ENCODE peak calls at places on chromosomes 1 and 21, in ten cellular contexts. Q is fibroblast of lung; P is HFFc6; X is tibial artery; R is OCI-LY7; C is NB4; D is mammary epithelial cell; S is CD8-positive, alpha-beta T cell; E is stomach; T is AG09309. L is an unnamed sample.

GRCh38 chr21:27423906-27424595 is 457.2 kb upstream of the ADAMTS5 start:
- DNase-seq in Q (peak), P (peak), X (no peak), R (no peak), C (no peak), D (peak), S (no peak), E (no peak), T (peak), L (peak)

GRCh38 chr1:42186172-42186571 is 21.6 kb upstream of the GUCA2A start:
- DNase-seq in Q (peak), P (peak), X (no peak), R (no peak), C (no peak), D (peak), S (no peak), E (no peak), T (no peak), L (peak)

GRCh38 chr1:57307382-57307781 is 116.5 kb downstream of the DAB1 start:
- DNase-seq in Q (no peak), P (no peak), X (no peak), R (peak), C (peak), D (peak), S (peak), E (no peak), T (no peak), L (peak)

GRCh38 chr1:182143825-182144661 is 82.5 kb upstream of the ZNF648 start:
- DNase-seq in Q (peak), P (peak), X (peak), R (no peak), C (peak), D (peak), S (no peak), E (peak), T (peak), L (peak)

GRCh38 chr1:65846911-65847310 is 54.2 kb downstream of the PDE4B start:
- DNase-seq in Q (no peak), P (peak), X (no peak), R (no peak), C (no peak), D (no peak), S (no peak), E (no peak), T (no peak), L (no peak)

GRCh38 chr1:23577056-23577985 is 18.0 kb upstream of the ID3 start:
- DNase-seq in Q (peak), P (peak), X (peak), R (peak), C (no peak), D (peak), S (no peak), E (no peak), T (peak), L (peak)

GRCh38 chr1:15571266-15571665 is 13.6 kb downstream of the AGMAT start:
- DNase-seq in Q (no peak), P (no peak), X (no peak), R (peak), C (no peak), D (no peak), S (no peak), E (no peak), T (no peak), L (no peak)

GRCh38 chr1:169102567-169102966 is 3.9 kb upstream of the ATP1B1 start:
- DNase-seq in Q (peak), P (peak), X (no peak), R (no peak), C (peak), D (peak), S (no peak), E (no peak), T (no peak), L (peak)

GRCh38 chr21:15080504-15080903 is 15.7 kb upstream of the NRIP1 start:
- DNase-seq in Q (no peak), P (no peak), X (no peak), R (no peak), C (no peak), D (no peak), S (no peak), E (no peak), T (no peak), L (no peak)

GRCh38 chr1:62294211-62294610 is 25.0 kb downstream of the KANK4 start:
- DNase-seq in Q (peak), P (no peak), X (no peak), R (peak), C (peak), D (no peak), S (no peak), E (peak), T (no peak), L (peak)

GRCh38 chr1:205939690-205940330 is 3.4 kb downstream of the SLC26A9 start:
- DNase-seq in Q (no peak), P (no peak), X (no peak), R (peak), C (peak), D (no peak), S (no peak), E (peak), T (no peak), L (no peak)

GRCh38 chr1:11374079-11374747 is 101.2 kb downstream of the UBIAD1 start:
- DNase-seq in Q (no peak), P (no peak), X (no peak), R (peak), C (peak), D (no peak), S (no peak), E (no peak), T (no peak), L (no peak)

GRCh38 chr1:218480691-218481099 is 135.6 kb downstream of the TGFB2 start:
- DNase-seq in Q (peak), P (peak), X (no peak), R (no peak), C (no peak), D (peak), S (no peak), E (no peak), T (peak), L (peak)

GRCh38 chr1:192604979-192605620 is 29.5 kb downstream of the RGS1 start:
- DNase-seq in Q (peak), P (peak), X (no peak), R (peak), C (peak), D (no peak), S (no peak), E (no peak), T (peak), L (no peak)

GRCh38 chr1:15205586-15206346 is 41.3 kb upstream of the FHAD1 start:
- DNase-seq in Q (no peak), P (no peak), X (no peak), R (no peak), C (no peak), D (no peak), S (no peak), E (no peak), T (no peak), L (no peak)

GRCh38 chr1:82759035-82759434 is 958.3 kb downstream of the ADGRL2 start:
- DNase-seq in Q (no peak), P (no peak), X (no peak), R (no peak), C (no peak), D (no peak), S (no peak), E (no peak), T (no peak), L (peak)
- TF ChIP-seq CTCF in Q (no peak), P (no peak), X (no peak), R (no peak), C (no peak), D (no peak), S (no peak), E (no peak), T (no peak), L (peak)

GRCh38 chr21:43362306-43362927 is 64.5 kb downstream of the SIK1 start:
- DNase-seq in Q (peak), P (peak), X (peak), R (peak), C (peak), D (peak), S (peak), E (peak), T (no peak), L (peak)

GRCh38 chr21:43361493-43362296 is 65.2 kb downstream of the SIK1 start:
- DNase-seq in Q (no peak), P (peak), X (peak), R (peak), C (no peak), D (peak), S (peak), E (no peak), T (no peak), L (peak)

GRCh38 chr21:43362928-43363314 is 64.0 kb downstream of the SIK1 start:
- DNase-seq in Q (peak), P (no peak), X (no peak), R (peak), C (no peak), D (no peak), S (no peak), E (no peak), T (no peak), L (no peak)

GRCh38 chr21:43360441-43361126 is 66.3 kb downstream of the SIK1 start:
- DNase-seq in Q (no peak), P (no peak), X (no peak), R (no peak), C (no peak), D (no peak), S (no peak), E (no peak), T (no peak), L (no peak)

DNA sequence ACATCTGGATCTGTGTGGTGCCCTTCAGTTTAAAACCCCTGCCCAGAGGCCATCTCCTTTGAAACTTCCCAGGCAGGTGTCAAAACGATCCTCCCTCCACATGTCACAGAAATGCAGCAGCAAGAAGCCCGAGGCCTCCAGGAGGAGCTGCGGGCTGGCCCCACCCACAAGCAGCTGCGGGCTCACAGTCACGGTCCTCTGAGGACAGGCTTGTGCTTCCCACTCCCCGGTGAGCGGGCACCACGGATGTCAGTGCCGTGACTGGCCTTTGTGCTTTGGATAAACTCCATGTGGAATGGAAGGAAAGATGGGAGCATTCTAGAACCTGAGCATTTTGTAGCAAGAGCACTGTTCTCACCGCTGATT is 65.8 kb downstream of the SIK1 start:
- DNase-seq in Q (no peak), P (peak), X (no peak), R (peak), C (peak), D (peak), S (peak), E (no peak), T (no peak), L (peak)
- TF ChIP-seq CTCF in Q (no peak), P (peak), X (no peak), R (peak), C (no peak), D (no peak), S (no peak), E (no peak), T (no peak), L (no peak)

GRCh38 chr1:224053456-224053855 is 60.5 kb upstream of the FBXO28 start:
- DNase-seq in Q (no peak), P (no peak), X (no peak), R (no peak), C (no peak), D (no peak), S (no peak), E (no peak), T (no peak), L (no peak)

GRCh38 chr1:224047538-224047937 is 66.4 kb upstream of the FBXO28 start:
- DNase-seq in Q (peak), P (peak), X (no peak), R (no peak), C (no peak), D (no peak), S (no peak), E (no peak), T (no peak), L (no peak)

GRCh38 chr1:224054012-224054411 is 59.9 kb upstream of the FBXO28 start:
- DNase-seq in Q (no peak), P (no peak), X (no peak), R (no peak), C (peak), D (peak), S (no peak), E (no peak), T (no peak), L (peak)

GRCh38 chr1:224052767-224053166 is 61.1 kb upstream of the FBXO28 start:
- DNase-seq in Q (peak), P (peak), X (no peak), R (no peak), C (no peak), D (peak), S (no peak), E (no peak), T (no peak), L (peak)

DNA sequence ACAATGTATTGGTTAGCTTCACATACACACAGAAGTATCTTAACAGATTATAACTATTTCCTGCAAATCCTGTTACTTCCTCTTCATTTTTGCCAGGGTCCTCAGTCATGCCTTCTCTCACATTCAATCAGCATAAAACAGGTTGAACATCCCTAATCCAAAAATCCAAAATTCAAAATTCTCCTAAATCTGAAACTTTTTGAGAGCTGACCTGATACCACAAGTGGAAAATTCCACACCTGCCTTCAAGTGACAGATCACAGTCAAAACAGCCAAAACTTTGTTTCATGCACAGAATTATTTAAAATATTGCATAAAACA is 62.9 kb upstream of the FBXO28 start:
- DNase-seq in Q (no peak), P (no peak), X (no peak), R (no peak), C (no peak), D (no peak), S (no peak), E (no peak), T (no peak), L (no peak)
- TF ChIP-seq CTCF in Q (no peak), P (peak), X (no peak), R (peak), C (no peak), D (no peak), S (no peak), E (no peak), T (no peak), L (no peak)

DNA sequence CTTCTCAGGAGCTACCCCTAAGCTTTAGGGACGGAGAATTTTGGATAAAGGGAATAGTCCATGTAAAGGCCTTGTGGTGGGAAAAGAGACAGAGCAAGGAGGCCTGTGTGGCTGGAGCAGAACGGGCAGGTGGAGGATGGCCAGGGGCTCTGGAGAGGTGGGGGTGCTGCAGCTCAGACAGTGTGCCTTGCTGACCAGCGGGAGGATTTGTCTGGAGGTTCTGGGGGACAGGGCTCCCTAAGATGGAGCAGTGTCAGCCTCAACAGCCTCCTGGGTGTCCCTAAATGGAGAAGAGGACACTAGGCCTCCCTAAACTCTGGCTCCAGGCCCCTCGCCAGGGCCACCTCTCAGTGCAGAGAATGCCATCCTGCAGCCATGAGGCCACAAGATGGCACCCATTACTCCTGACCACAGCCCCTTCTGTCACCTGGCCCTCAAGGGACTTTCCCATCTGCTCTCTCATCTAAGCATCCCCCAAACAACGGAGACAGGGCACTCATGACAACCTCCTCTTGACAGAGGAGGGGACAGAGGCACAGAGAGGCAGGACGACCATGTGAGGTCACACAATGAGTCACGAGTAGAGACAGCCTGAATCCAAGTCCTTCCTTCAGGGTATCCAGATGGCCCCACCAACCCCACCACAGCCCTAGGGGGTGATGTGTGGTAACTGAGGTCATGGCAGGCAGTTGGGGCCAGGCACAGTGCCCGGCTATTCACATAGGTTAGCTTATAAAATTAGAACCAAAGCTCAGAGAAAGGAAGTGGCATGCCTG is 94.7 kb downstream of the DMRTB1 start:
- DNase-seq in Q (no peak), P (no peak), X (no peak), R (no peak), C (peak), D (no peak), S (no peak), E (no peak), T (no peak), L (no peak)
- TF ChIP-seq CTCF in Q (no peak), P (no peak), X (no peak), R (no peak), C (no peak), D (no peak), S (no peak), E (no peak), T (no peak), L (no peak)

GRCh38 chr1:214660900-214661299 is 57.9 kb downstream of the CENPF start:
- DNase-seq in Q (peak), P (peak), X (no peak), R (no peak), C (no peak), D (no peak), S (no peak), E (peak), T (peak), L (peak)

GRCh38 chr1:214658175-214658574 is 55.2 kb downstream of the CENPF start:
- DNase-seq in Q (no peak), P (no peak), X (no peak), R (no peak), C (no peak), D (no peak), S (no peak), E (no peak), T (no peak), L (no peak)

GRCh38 chr1:214657299-214657698 is 54.3 kb downstream of the CENPF start:
- DNase-seq in Q (no peak), P (no peak), X (no peak), R (no peak), C (no peak), D (no peak), S (no peak), E (no peak), T (no peak), L (no peak)

GRCh38 chr1:214660190-214660589 is 57.2 kb downstream of the CENPF start:
- DNase-seq in Q (no peak), P (no peak), X (no peak), R (no peak), C (no peak), D (no peak), S (no peak), E (no peak), T (no peak), L (no peak)

DNA sequence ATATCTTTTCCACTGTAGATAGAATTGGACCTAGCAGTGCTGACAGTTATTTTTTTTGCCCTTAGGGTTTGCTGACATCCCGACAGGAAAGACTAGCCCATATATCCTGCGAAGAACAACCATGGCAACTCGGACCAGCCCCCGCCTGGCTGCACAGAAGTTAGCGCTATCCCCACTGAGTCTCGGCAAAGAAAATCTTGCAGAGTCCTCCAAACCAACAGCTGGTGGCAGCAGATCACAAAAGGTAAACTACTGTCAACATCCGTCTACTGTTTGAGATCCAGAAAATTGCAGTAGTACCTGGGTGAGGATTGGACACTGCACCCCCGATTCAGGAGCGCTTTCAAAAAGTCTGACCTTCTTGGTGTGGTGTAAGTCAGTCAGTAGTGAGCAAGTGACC is 55.8 kb downstream of the CENPF start:
- DNase-seq in Q (peak), P (no peak), X (no peak), R (no peak), C (no peak), D (peak), S (no peak), E (no peak), T (no peak), L (peak)
- TF ChIP-seq CTCF in Q (peak), P (peak), X (no peak), R (no peak), C (no peak), D (peak), S (no peak), E (peak), T (peak), L (peak)

GRCh38 chr21:45336870-45337269 is 49.2 kb upstream of the POFUT2 start:
- DNase-seq in Q (peak), P (no peak), X (peak), R (no peak), C (no peak), D (no peak), S (no peak), E (no peak), T (no peak), L (no peak)
- TF ChIP-seq CTCF in Q (no peak), P (no peak), X (no peak), R (no peak), C (no peak), D (no peak), S (no peak), E (no peak), T (no peak), L (no peak)

DNA sequence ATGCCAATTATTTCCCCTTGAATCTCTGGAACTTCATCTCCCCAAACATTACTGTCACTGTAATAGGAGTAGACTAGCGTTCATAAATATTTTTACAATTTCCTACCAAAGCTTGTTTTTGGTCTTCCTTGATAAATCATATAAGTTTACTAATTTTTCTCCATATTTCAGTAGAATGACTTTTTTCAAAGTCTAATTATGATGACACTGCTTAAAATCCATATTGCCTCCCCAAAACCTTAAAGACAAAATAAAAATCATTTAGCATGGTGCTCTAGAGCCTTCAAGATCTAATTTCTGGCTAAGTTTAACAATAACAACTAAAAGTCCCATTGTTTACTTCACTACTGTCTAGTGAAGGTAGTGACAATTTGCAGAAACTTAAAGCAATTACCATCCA is 474.2 kb upstream of the CHRM3 start:
- DNase-seq in Q (no peak), P (no peak), X (no peak), R (no peak), C (no peak), D (no peak), S (no peak), E (no peak), T (no peak), L (no peak)
- TF ChIP-seq CTCF in Q (no peak), P (no peak), X (no peak), R (no peak), C (no peak), D (no peak), S (no peak), E (no peak), T (no peak), L (no peak)

GRCh38 chr1:221174598-221174997 is 295.4 kb downstream of the HLX start:
- DNase-seq in Q (peak), P (no peak), X (peak), R (no peak), C (peak), D (no peak), S (no peak), E (no peak), T (no peak), L (no peak)
- TF ChIP-seq CTCF in Q (peak), P (no peak), X (peak), R (no peak), C (no peak), D (no peak), S (no peak), E (no peak), T (no peak), L (peak)